ENCODE peak calls at places on chromosomes 2 and 18, in four cellular contexts. One of them, this sample, is unnamed.

GRCh38 chr2:30738141-30738911 is 68.9 kb downstream of the CAPN13 start:
- DNase-seq in AG04450: no peak
- DNase-seq in bronchial epithelial cell: no peak
- DNase-seq in HL-60: no peak
- DNase-seq in this sample: peak; percentile 10

GRCh38 chr18:48412339-48412929 is 3.3 kb upstream of the ZBTB7C start:
- DNase-seq in AG04450: no peak
- DNase-seq in bronchial epithelial cell: peak; percentile 54
- DNase-seq in HL-60: peak; percentile 42
- DNase-seq in this sample: no peak

GRCh38 chr2:234308814-234309195 is 188.1 kb downstream of the ARL4C start:
- DNase-seq in AG04450: peak; percentile 63
- DNase-seq in bronchial epithelial cell: peak; percentile 84
- DNase-seq in HL-60: peak; percentile 74
- DNase-seq in this sample: peak; percentile 89

GRCh38 chr2:109214651-109215371 is 85.8 kb downstream of the SH3RF3 start:
- DNase-seq in AG04450: no peak
- DNase-seq in bronchial epithelial cell: no peak
- DNase-seq in HL-60: no peak
- DNase-seq in this sample: no peak

GRCh38 chr2:46547223-46548102 is 68.1 kb downstream of the TMEM247 start:
- DNase-seq in AG04450: no peak
- DNase-seq in bronchial epithelial cell: no peak
- DNase-seq in HL-60: peak; percentile 84
- DNase-seq in this sample: peak; percentile 62

GRCh38 chr18:29164993-29165599 is 988.2 kb upstream of the CDH2 start:
- DNase-seq in AG04450: peak; percentile 74
- DNase-seq in bronchial epithelial cell: peak; percentile 90
- DNase-seq in HL-60: no peak
- DNase-seq in this sample: no peak

GRCh38 chr2:108270768-108271506 is 17.8 kb upstream of the SULT1C2 start:
- DNase-seq in AG04450: no peak
- DNase-seq in bronchial epithelial cell: peak; percentile 22
- DNase-seq in HL-60: no peak
- DNase-seq in this sample: no peak

GRCh38 chr2:76197842-76198448 is 487.2 kb upstream of the GCFC2 start:
- DNase-seq in AG04450: peak; percentile 44
- DNase-seq in bronchial epithelial cell: peak; percentile 64
- DNase-seq in HL-60: peak; percentile 57
- DNase-seq in this sample: no peak

GRCh38 chr2:149885468-149885867 is 297.9 kb upstream of the MMADHC start:
- DNase-seq in AG04450: no peak
- DNase-seq in bronchial epithelial cell: peak; percentile 79
- DNase-seq in HL-60: no peak
- DNase-seq in this sample: no peak

GRCh38 chr2:99643824-99644787 is 154.3 kb upstream of the REV1 start:
- DNase-seq in AG04450: no peak
- DNase-seq in bronchial epithelial cell: no peak
- DNase-seq in HL-60: no peak
- DNase-seq in this sample: no peak

GRCh38 chr2:239506101-239506808 is 105.4 kb upstream of the HDAC4 start:
- DNase-seq in AG04450: no peak
- DNase-seq in bronchial epithelial cell: no peak
- DNase-seq in HL-60: no peak
- DNase-seq in this sample: no peak

GRCh38 chr2:133197156-133197555 is 371.1 kb downstream of the NCKAP5 start:
- DNase-seq in AG04450: no peak
- DNase-seq in bronchial epithelial cell: peak; percentile 66
- DNase-seq in HL-60: no peak
- DNase-seq in this sample: no peak

GRCh38 chr2:133194068-133194655 is 374.1 kb downstream of the NCKAP5 start:
- DNase-seq in AG04450: no peak
- DNase-seq in bronchial epithelial cell: peak; percentile 77
- DNase-seq in HL-60: no peak
- DNase-seq in this sample: no peak

GRCh38 chr2:133194777-133195335 is 373.4 kb downstream of the NCKAP5 start:
- DNase-seq in AG04450: no peak
- DNase-seq in bronchial epithelial cell: no peak
- DNase-seq in HL-60: no peak
- DNase-seq in this sample: no peak

GRCh38 chr2:133193544-133193943 is 374.7 kb downstream of the NCKAP5 start:
- DNase-seq in AG04450: no peak
- DNase-seq in bronchial epithelial cell: no peak
- DNase-seq in HL-60: no peak
- DNase-seq in this sample: no peak

DNA sequence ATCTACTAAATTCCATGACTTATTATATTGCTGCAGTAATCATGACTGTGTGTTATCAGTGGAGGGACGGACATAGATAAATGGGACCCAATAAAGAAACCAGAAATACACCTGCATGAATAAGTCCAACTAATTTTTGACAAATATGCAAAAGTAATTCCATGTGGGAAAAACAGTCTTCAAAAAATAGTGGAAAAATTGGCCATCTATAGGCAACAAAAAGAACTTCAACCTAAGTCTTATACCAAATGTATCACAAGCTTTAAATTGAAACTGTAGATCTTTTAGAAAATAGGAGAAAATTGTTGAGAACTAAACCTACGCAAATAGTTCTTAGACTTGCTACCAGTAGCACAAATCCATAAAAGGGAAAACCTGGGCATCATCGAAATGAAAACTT is 376.2 kb downstream of the NCKAP5 start:
- DNase-seq in AG04450: no peak
- DNase-seq in bronchial epithelial cell: no peak
- DNase-seq in HL-60: no peak
- DNase-seq in this sample: no peak
- TF ChIP-seq CTCF in AG04450: peak; percentile 26
- TF ChIP-seq CTCF in bronchial epithelial cell: no peak
- TF ChIP-seq CTCF in HL-60: no peak
- TF ChIP-seq CTCF in this sample: no peak

DNA sequence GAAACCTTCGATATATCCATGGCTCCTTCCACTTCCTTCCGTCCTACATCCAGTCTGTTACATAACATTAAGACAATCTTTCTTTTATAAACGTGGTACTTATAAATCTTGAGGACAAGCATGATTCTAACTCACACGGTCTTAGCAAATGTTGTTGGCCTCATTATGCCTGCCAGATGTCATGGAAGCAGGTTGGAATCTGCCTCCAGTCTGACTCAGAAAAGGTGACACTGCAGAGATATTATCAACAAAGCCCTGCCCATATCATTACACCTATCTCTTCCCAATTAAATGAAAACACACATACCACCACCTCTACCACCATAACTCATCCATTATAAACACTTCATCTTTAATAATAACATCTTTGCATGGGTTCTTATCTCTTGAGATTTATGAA is 334.7 kb upstream of the CHAC2 start:
- DNase-seq in AG04450: no peak
- DNase-seq in bronchial epithelial cell: peak; percentile 15
- DNase-seq in HL-60: no peak
- DNase-seq in this sample: no peak
- TF ChIP-seq CTCF in AG04450: no peak
- TF ChIP-seq CTCF in bronchial epithelial cell: no peak
- TF ChIP-seq CTCF in HL-60: no peak
- TF ChIP-seq CTCF in this sample: no peak

GRCh38 chr2:64988420-64989125 is 626 bp upstream of the SLC1A4 start:
- DNase-seq in AG04450: peak; percentile 77
- DNase-seq in bronchial epithelial cell: peak; percentile 53
- DNase-seq in HL-60: peak; percentile 77
- DNase-seq in this sample: peak; percentile 52
- TF ChIP-seq CTCF in AG04450: peak; percentile 54
- TF ChIP-seq CTCF in bronchial epithelial cell: peak; percentile 40
- TF ChIP-seq CTCF in HL-60: no peak
- TF ChIP-seq CTCF in this sample: peak; percentile 63

DNA sequence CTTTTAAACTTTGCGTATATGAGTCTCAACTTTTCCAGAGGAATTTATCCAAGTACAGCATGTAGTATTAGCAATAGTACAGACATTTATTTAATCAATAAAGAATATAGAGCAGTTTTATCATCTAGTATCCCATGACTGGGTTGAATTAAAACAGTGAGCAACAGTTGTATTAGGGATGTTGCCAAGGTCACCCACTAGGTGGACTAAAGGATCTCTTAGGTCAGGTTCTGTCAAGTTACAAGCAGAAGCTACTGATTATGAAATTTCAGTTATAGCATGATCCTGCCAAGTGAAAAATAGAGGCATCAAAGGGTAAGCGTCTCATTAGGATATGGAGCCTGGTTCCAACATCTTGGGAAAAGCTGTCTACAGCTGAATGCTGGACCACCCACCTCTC is 52.1 kb upstream of the LAPTM4A start:
- DNase-seq in AG04450: no peak
- DNase-seq in bronchial epithelial cell: peak; percentile 71
- DNase-seq in HL-60: peak; percentile 44
- DNase-seq in this sample: no peak
- TF ChIP-seq CTCF in AG04450: peak; percentile 22
- TF ChIP-seq CTCF in bronchial epithelial cell: peak; percentile 55
- TF ChIP-seq CTCF in HL-60: peak; percentile 3
- TF ChIP-seq CTCF in this sample: peak; percentile 28